ENCODE peak calls at places on chromosomes 2 and 18, in seven cellular contexts. One of them, this sample, is unnamed.

GRCh38 chr2:7510353-7510752 is 593.1 kb downstream of the RNF144A start:
- DNase-seq in mesothelial cell of epicardium: no peak
- DNase-seq in transverse colon: no peak
- DNase-seq in HCT116: no peak
- DNase-seq in pancreas: no peak
- DNase-seq in psoas muscle: no peak
- DNase-seq in fibroblast of pulmonary artery: no peak
- DNase-seq in this sample: no peak

GRCh38 chr2:55553321-55553720 is 33.8 kb downstream of the CFAP36 start:
- DNase-seq in psoas muscle: no peak
- DNase-seq in fibroblast of pulmonary artery: no peak
- DNase-seq in HCT116: no peak
- DNase-seq in mesothelial cell of epicardium: no peak
- DNase-seq in transverse colon: no peak
- DNase-seq in pancreas: no peak
- DNase-seq in this sample: no peak

GRCh38 chr2:73963385-73964120 is 21.2 kb upstream of the TET3 start:
- DNase-seq in transverse colon: no peak
- DNase-seq in HCT116: no peak
- DNase-seq in fibroblast of pulmonary artery: no peak
- DNase-seq in mesothelial cell of epicardium: no peak
- DNase-seq in psoas muscle: no peak
- DNase-seq in pancreas: no peak
- DNase-seq in this sample: peak; percentile 55

GRCh38 chr2:34419856-34420255 is 820.8 kb upstream of the FAM98A start:
- DNase-seq in fibroblast of pulmonary artery: no peak
- DNase-seq in mesothelial cell of epicardium: no peak
- DNase-seq in transverse colon: no peak
- DNase-seq in pancreas: no peak
- DNase-seq in HCT116: no peak
- DNase-seq in psoas muscle: no peak
- DNase-seq in this sample: no peak

GRCh38 chr2:8863331-8863953 is 26.0 kb upstream of the KIDINS220 start:
- DNase-seq in psoas muscle: no peak
- DNase-seq in pancreas: no peak
- DNase-seq in mesothelial cell of epicardium: no peak
- DNase-seq in transverse colon: no peak
- DNase-seq in HCT116: no peak
- DNase-seq in fibroblast of pulmonary artery: no peak
- DNase-seq in this sample: no peak

GRCh38 chr18:77765468-77765867 is 515.8 kb downstream of the GALR1 start:
- DNase-seq in HCT116: no peak
- DNase-seq in mesothelial cell of epicardium: peak; percentile 63
- DNase-seq in psoas muscle: no peak
- DNase-seq in pancreas: no peak
- DNase-seq in fibroblast of pulmonary artery: no peak
- DNase-seq in transverse colon: peak; percentile 12
- DNase-seq in this sample: no peak

GRCh38 chr18:68316636-68317035 is 398.3 kb downstream of the TMX3 start:
- DNase-seq in HCT116: no peak
- DNase-seq in mesothelial cell of epicardium: no peak
- DNase-seq in pancreas: no peak
- DNase-seq in transverse colon: no peak
- DNase-seq in fibroblast of pulmonary artery: peak; percentile 23
- DNase-seq in psoas muscle: no peak
- DNase-seq in this sample: no peak

GRCh38 chr18:27143580-27144287 is 41.4 kb downstream of the CHST9 start:
- DNase-seq in HCT116: no peak
- DNase-seq in psoas muscle: no peak
- DNase-seq in transverse colon: no peak
- DNase-seq in fibroblast of pulmonary artery: no peak
- DNase-seq in mesothelial cell of epicardium: no peak
- DNase-seq in pancreas: peak; percentile 73
- DNase-seq in this sample: no peak

GRCh38 chr18:5993938-5994337 is 98.6 kb upstream of the TMEM200C start:
- DNase-seq in psoas muscle: no peak
- DNase-seq in HCT116: no peak
- DNase-seq in pancreas: no peak
- DNase-seq in fibroblast of pulmonary artery: no peak
- DNase-seq in mesothelial cell of epicardium: no peak
- DNase-seq in transverse colon: no peak
- DNase-seq in this sample: no peak

GRCh38 chr2:171210864-171211431 is 50.3 kb upstream of the TLK1 start:
- DNase-seq in HCT116: no peak
- DNase-seq in mesothelial cell of epicardium: no peak
- DNase-seq in psoas muscle: no peak
- DNase-seq in fibroblast of pulmonary artery: no peak
- DNase-seq in transverse colon: no peak
- DNase-seq in pancreas: no peak
- DNase-seq in this sample: peak; percentile 63

GRCh38 chr2:135164431-135164830 is 112.3 kb downstream of the RAB3GAP1 start:
- DNase-seq in mesothelial cell of epicardium: no peak
- DNase-seq in pancreas: no peak
- DNase-seq in fibroblast of pulmonary artery: peak; percentile 54
- DNase-seq in transverse colon: no peak
- DNase-seq in psoas muscle: no peak
- DNase-seq in HCT116: no peak
- DNase-seq in this sample: no peak

GRCh38 chr2:13193075-13193474 is 476.3 kb downstream of the TRIB2 start:
- DNase-seq in transverse colon: no peak
- DNase-seq in HCT116: no peak
- DNase-seq in pancreas: no peak
- DNase-seq in fibroblast of pulmonary artery: peak; percentile 11
- DNase-seq in psoas muscle: no peak
- DNase-seq in mesothelial cell of epicardium: no peak
- DNase-seq in this sample: no peak

GRCh38 chr2:65532937-65533336 is 100.5 kb upstream of the SPRED2 start:
- DNase-seq in psoas muscle: no peak
- DNase-seq in transverse colon: no peak
- DNase-seq in fibroblast of pulmonary artery: no peak
- DNase-seq in pancreas: no peak
- DNase-seq in HCT116: no peak
- DNase-seq in mesothelial cell of epicardium: no peak
- DNase-seq in this sample: no peak

GRCh38 chr2:241636182-241636982 is 576 bp downstream of the THAP4 start:
- DNase-seq in transverse colon: peak; percentile 55
- DNase-seq in HCT116: no peak
- DNase-seq in pancreas: peak; percentile 73
- DNase-seq in psoas muscle: peak; percentile 69
- DNase-seq in mesothelial cell of epicardium: peak; percentile 60
- DNase-seq in fibroblast of pulmonary artery: no peak
- DNase-seq in this sample: peak; percentile 65

GRCh38 chr2:59390581-59390980 is 1149.5 kb upstream of the FANCL start:
- DNase-seq in HCT116: no peak
- DNase-seq in psoas muscle: no peak
- DNase-seq in mesothelial cell of epicardium: no peak
- DNase-seq in pancreas: no peak
- DNase-seq in fibroblast of pulmonary artery: no peak
- DNase-seq in transverse colon: no peak
- DNase-seq in this sample: no peak

GRCh38 chr2:104861295-104862060 is 7.6 kb downstream of the POU3F3 start:
- DNase-seq in psoas muscle: no peak
- DNase-seq in transverse colon: no peak
- DNase-seq in pancreas: no peak
- DNase-seq in mesothelial cell of epicardium: no peak
- DNase-seq in HCT116: no peak
- DNase-seq in fibroblast of pulmonary artery: no peak
- DNase-seq in this sample: no peak

GRCh38 chr2:106159867-106160785 is 34.0 kb downstream of the UXS1 start:
- DNase-seq in fibroblast of pulmonary artery: no peak
- DNase-seq in transverse colon: no peak
- DNase-seq in psoas muscle: no peak
- DNase-seq in HCT116: no peak
- DNase-seq in pancreas: no peak
- DNase-seq in mesothelial cell of epicardium: no peak
- DNase-seq in this sample: peak; percentile 29

GRCh38 chr18:7927119-7927518 is 360.0 kb downstream of the PTPRM start:
- DNase-seq in pancreas: no peak
- DNase-seq in transverse colon: no peak
- DNase-seq in HCT116: no peak
- DNase-seq in mesothelial cell of epicardium: no peak
- DNase-seq in psoas muscle: no peak
- DNase-seq in fibroblast of pulmonary artery: no peak
- DNase-seq in this sample: no peak

DNA sequence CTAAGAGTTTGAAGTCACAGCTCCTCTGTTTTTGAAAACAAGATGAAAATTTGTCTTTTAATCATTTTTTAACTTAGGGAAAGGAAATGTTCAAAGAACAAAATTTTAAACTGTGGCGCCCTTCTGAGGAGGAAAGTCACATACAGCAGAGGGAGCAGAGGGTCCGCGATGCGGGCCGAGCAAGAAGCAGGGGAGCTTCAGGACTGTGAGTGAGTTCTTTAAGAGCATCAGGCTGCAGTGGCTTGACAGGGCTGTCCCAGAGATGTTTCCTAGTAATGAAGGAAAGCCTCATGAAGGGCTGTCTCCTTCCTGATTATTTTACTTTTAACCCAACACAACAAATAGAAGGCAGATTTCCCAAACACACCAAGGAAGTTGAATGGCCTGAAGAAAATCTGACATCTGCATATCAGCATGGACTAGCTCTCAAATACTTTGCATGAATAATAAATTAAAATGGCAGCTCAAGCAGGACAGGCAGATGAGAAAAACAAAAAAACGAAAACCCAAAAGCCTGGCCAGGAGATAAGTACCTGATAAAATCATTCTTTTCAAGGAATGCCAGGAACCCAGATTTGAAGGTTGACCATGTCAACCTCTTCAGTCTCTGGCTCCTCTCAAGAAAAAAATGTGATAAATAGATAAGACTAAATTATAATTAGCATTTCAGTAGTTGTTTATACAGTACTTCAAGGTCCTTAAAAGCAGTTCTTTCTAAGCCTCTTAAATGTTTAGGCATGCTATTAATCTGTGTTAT is 60.8 kb downstream of the SLC40A1 start:
- DNase-seq in HCT116: no peak
- DNase-seq in fibroblast of pulmonary artery: no peak
- DNase-seq in transverse colon: no peak
- DNase-seq in mesothelial cell of epicardium: no peak
- DNase-seq in pancreas: no peak
- DNase-seq in psoas muscle: no peak
- DNase-seq in this sample: no peak
- TF ChIP-seq CTCF in HCT116: no peak
- TF ChIP-seq CTCF in fibroblast of pulmonary artery: no peak
- TF ChIP-seq CTCF in transverse colon: no peak
- TF ChIP-seq CTCF in mesothelial cell of epicardium: no peak
- TF ChIP-seq CTCF in pancreas: no peak
- TF ChIP-seq CTCF in psoas muscle: no peak
- TF ChIP-seq CTCF in this sample: no peak

GRCh38 chr2:51697095-51697494 is 665.2 kb upstream of the NRXN1 start:
- DNase-seq in fibroblast of pulmonary artery: no peak
- DNase-seq in psoas muscle: no peak
- DNase-seq in transverse colon: no peak
- DNase-seq in HCT116: no peak
- DNase-seq in mesothelial cell of epicardium: no peak
- DNase-seq in pancreas: no peak
- DNase-seq in this sample: no peak
- TF ChIP-seq CTCF in fibroblast of pulmonary artery: no peak
- TF ChIP-seq CTCF in psoas muscle: no peak
- TF ChIP-seq CTCF in transverse colon: no peak
- TF ChIP-seq CTCF in HCT116: no peak
- TF ChIP-seq CTCF in mesothelial cell of epicardium: no peak
- TF ChIP-seq CTCF in pancreas: no peak
- TF ChIP-seq CTCF in this sample: no peak

DNA sequence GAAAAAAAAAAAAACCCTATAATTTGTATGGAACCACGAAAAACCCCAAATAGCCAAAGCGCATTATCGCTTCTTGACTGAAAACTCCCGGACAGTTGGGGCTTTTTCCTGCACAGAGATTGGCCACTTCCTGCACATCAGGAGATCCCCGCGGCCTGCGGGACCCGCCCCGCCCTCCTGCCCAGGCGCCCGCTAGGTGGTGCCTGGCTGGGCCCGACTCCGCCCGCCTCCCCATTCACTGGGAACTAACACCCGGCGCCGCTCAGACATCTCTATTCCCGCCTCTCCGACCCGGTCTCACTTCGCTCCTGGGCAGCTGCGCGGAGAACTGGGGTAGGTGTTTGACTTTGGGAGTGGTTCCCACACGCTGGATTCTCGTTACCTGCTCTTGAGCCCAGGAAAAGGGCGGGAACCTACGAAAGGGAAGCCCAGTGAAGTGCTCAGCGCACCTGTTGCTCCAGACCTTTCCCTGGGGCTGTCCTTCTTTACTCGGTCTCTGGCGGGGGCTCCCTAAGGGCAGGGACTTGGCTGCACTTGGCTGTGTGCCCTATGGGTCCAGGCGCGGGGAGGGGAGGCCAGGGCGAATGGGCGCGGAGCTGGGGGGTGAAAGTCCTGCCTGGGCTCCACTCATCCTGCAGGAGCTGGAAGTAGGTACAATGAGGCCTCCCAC is at the start of gene HMSD:
- DNase-seq in HCT116: peak; percentile 43
- DNase-seq in mesothelial cell of epicardium: peak; percentile 70
- DNase-seq in fibroblast of pulmonary artery: no peak
- DNase-seq in pancreas: peak; percentile 54
- DNase-seq in transverse colon: peak; percentile 69
- DNase-seq in psoas muscle: no peak
- DNase-seq in this sample: peak; percentile 83
- TF ChIP-seq CTCF in HCT116: peak; percentile 10
- TF ChIP-seq CTCF in mesothelial cell of epicardium: no peak
- TF ChIP-seq CTCF in fibroblast of pulmonary artery: peak; percentile 26
- TF ChIP-seq CTCF in pancreas: peak; percentile 33
- TF ChIP-seq CTCF in transverse colon: peak; percentile 52
- TF ChIP-seq CTCF in psoas muscle: peak; percentile 14
- TF ChIP-seq CTCF in this sample: peak; percentile 40

GRCh38 chr18:57854726-57855125 is 51.6 kb upstream of the ATP8B1 start:
- DNase-seq in pancreas: no peak
- DNase-seq in mesothelial cell of epicardium: no peak
- DNase-seq in HCT116: no peak
- DNase-seq in transverse colon: peak; percentile 30
- DNase-seq in fibroblast of pulmonary artery: no peak
- DNase-seq in psoas muscle: no peak
- DNase-seq in this sample: no peak

GRCh38 chr18:57856128-57856527 is 53.0 kb upstream of the ATP8B1 start:
- DNase-seq in transverse colon: no peak
- DNase-seq in mesothelial cell of epicardium: no peak
- DNase-seq in HCT116: no peak
- DNase-seq in pancreas: no peak
- DNase-seq in fibroblast of pulmonary artery: no peak
- DNase-seq in psoas muscle: no peak
- DNase-seq in this sample: no peak

GRCh38 chr18:57856707-57857280 is 53.7 kb upstream of the ATP8B1 start:
- DNase-seq in pancreas: no peak
- DNase-seq in mesothelial cell of epicardium: no peak
- DNase-seq in fibroblast of pulmonary artery: no peak
- DNase-seq in psoas muscle: no peak
- DNase-seq in transverse colon: no peak
- DNase-seq in HCT116: no peak
- DNase-seq in this sample: no peak

GRCh38 chr18:57863706-57864105 is 60.6 kb upstream of the ATP8B1 start:
- DNase-seq in psoas muscle: no peak
- DNase-seq in HCT116: no peak
- DNase-seq in fibroblast of pulmonary artery: no peak
- DNase-seq in transverse colon: no peak
- DNase-seq in pancreas: no peak
- DNase-seq in mesothelial cell of epicardium: no peak
- DNase-seq in this sample: no peak

DNA sequence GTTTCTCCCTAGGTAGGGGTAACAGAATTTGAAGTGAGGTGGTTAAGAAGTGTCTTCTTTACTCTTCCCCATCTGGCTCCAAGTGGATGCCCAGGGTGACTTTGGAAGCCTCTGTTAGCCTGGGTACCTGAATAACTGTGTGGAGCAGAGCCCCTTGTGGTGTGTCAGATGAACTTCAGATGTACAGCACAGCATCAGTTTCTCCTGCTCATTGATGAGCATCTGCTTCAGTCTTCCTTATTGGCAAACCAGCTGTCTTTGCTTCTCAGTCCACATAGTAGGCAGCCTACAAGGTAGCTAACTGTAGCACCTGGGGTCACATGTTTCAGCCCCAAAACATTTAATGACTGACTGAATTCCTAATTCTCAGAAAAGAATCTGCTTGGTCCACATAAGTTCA is 56.2 kb upstream of the ATP8B1 start:
- DNase-seq in HCT116: peak; percentile 32
- DNase-seq in mesothelial cell of epicardium: no peak
- DNase-seq in psoas muscle: no peak
- DNase-seq in fibroblast of pulmonary artery: peak; percentile 51
- DNase-seq in pancreas: no peak
- DNase-seq in transverse colon: peak; percentile 39
- DNase-seq in this sample: peak; percentile 23
- TF ChIP-seq CTCF in HCT116: peak; percentile 18
- TF ChIP-seq CTCF in mesothelial cell of epicardium: no peak
- TF ChIP-seq CTCF in psoas muscle: peak; percentile 31
- TF ChIP-seq CTCF in fibroblast of pulmonary artery: peak; percentile 67
- TF ChIP-seq CTCF in pancreas: peak; percentile 11
- TF ChIP-seq CTCF in transverse colon: peak; percentile 42
- TF ChIP-seq CTCF in this sample: peak; percentile 36

This sample was measured in GM10248.